ENCODE peak calls at places on chromosomes 16 and 17, in six cellular contexts. B, Z, X, P, Y and S are unnamed samples.

GRCh38 chr17:68600123-68600880 is 865 bp downstream of the FAM20A start:
- DNase-seq in Z (no peak), P (no peak), Y (peak; percentile 76), B (peak; percentile 67), X (peak; percentile 39), S (no peak)

GRCh38 chr17:42408076-42408475 is 15.0 kb downstream of the CAVIN1 start:
- DNase-seq in X (no peak), B (no peak), P (no peak), Z (no peak), Y (peak; percentile 80), S (no peak)

GRCh38 chr17:17122781-17123483 is 80.7 kb downstream of the MPRIP start:
- DNase-seq in Y (no peak), B (no peak), P (no peak), X (no peak), Z (no peak), S (no peak)

GRCh38 chr17:65750166-65750565 is 188.7 kb upstream of the AXIN2 start:
- DNase-seq in B (no peak), P (no peak), Y (no peak), X (no peak), Z (no peak), S (no peak)

GRCh38 chr17:30273373-30273772 is 18.4 kb downstream of the BLMH start:
- DNase-seq in P (no peak), Y (no peak), B (no peak), Z (no peak), X (no peak), S (no peak)

GRCh38 chr17:67379251-67379630 is 2.2 kb downstream of the PITPNC1 start:
- DNase-seq in B (no peak), P (no peak), Y (no peak), Z (no peak), X (no peak), S (no peak)

GRCh38 chr16:89845417-89845816 is 17.1 kb downstream of the SPIRE2 start:
- DNase-seq in Y (no peak), B (no peak), X (no peak), Z (no peak), P (no peak), S (no peak)

GRCh38 chr16:3999479-3999868 is 116.8 kb downstream of the ADCY9 start:
- DNase-seq in P (peak; percentile 31), B (peak; percentile 56), X (no peak), Y (no peak), Z (no peak), S (peak; percentile 82)

GRCh38 chr17:76537578-76538280 is at the start of gene CYGB:
- DNase-seq in B (no peak), X (no peak), Y (peak; percentile 70), P (no peak), Z (no peak), S (no peak)

GRCh38 chr16:74297296-74297665 is 667 bp downstream of the PSMD7 start:
- DNase-seq in Y (no peak), X (no peak), P (no peak), B (no peak), Z (peak; percentile 46), S (no peak)

GRCh38 chr16:73746554-73746953 is 550.1 kb upstream of the PSMD7 start:
- DNase-seq in Y (no peak), Z (no peak), X (no peak), B (no peak), P (no peak), S (no peak)

GRCh38 chr16:89052191-89052787 is 41.4 kb upstream of the ACSF3 start:
- DNase-seq in P (no peak), Z (no peak), Y (no peak), X (no peak), B (no peak), S (no peak)

GRCh38 chr16:79842197-79842596 is 241.7 kb upstream of the MAF start:
- DNase-seq in B (no peak), P (no peak), Y (no peak), X (no peak), Z (no peak), S (no peak)

GRCh38 chr17:29176500-29177351 is 3.5 kb downstream of the MYO18A start:
- DNase-seq in Y (peak; percentile 81), P (no peak), X (peak; percentile 81), B (peak; percentile 73), Z (peak; percentile 59), S (peak; percentile 84)

GRCh38 chr16:1433263-1433560 is 2.3 kb downstream of the PERCC1 start:
- DNase-seq in Y (no peak), X (no peak), B (no peak), P (no peak), Z (no peak), S (no peak)

GRCh38 chr17:9668532-9668931 is 23.2 kb downstream of the USP43 start:
- DNase-seq in P (no peak), B (no peak), Z (no peak), X (no peak), Y (no peak), S (no peak)

GRCh38 chr17:69431835-69432234 is 17.3 kb downstream of the MAP2K6 start:
- DNase-seq in P (no peak), X (no peak), Y (no peak), Z (no peak), B (no peak), S (no peak)

GRCh38 chr16:50841081-50841886 is 99.4 kb downstream of the CYLD start:
- DNase-seq in Y (no peak), X (no peak), Z (no peak), B (no peak), P (no peak), S (no peak)

GRCh38 chr16:79006762-79007161 is 593.8 kb downstream of the MAF start:
- DNase-seq in X (no peak), B (no peak), Y (no peak), Z (no peak), P (no peak), S (no peak)

GRCh38 chr17:50972579-50972978 is 106.4 kb upstream of the TOB1 start:
- DNase-seq in Z (no peak), P (no peak), B (no peak), X (no peak), Y (no peak), S (no peak)

GRCh38 chr16:50469744-50470301 is 78.4 kb upstream of the NKD1 start:
- DNase-seq in B (no peak), Y (peak; percentile 75), P (no peak), X (no peak), Z (no peak), S (no peak)

GRCh38 chr17:37182786-37183185 is 193.0 kb upstream of the C17orf78 start:
- DNase-seq in X (no peak), Z (no peak), P (no peak), B (no peak), Y (no peak), S (no peak)

GRCh38 chr17:31202968-31203367 is 94.1 kb downstream of the OMG start:
- DNase-seq in P (no peak), B (peak; percentile 61), X (no peak), Y (no peak), Z (no peak), S (no peak)

GRCh38 chr16:84804326-84804725 is 15.5 kb upstream of the CRISPLD2 start:
- DNase-seq in X (no peak), Y (no peak), Z (no peak), B (no peak), P (no peak), S (no peak)

GRCh38 chr17:31155208-31155810 is 60.5 kb downstream of the NF1 start:
- DNase-seq in Y (no peak), P (no peak), X (no peak), Z (no peak), B (no peak), S (no peak)

GRCh38 chr17:64278614-64279013 is 15.6 kb upstream of the TEX2 start:
- DNase-seq in B (no peak), Z (peak; percentile 34), P (no peak), Y (no peak), X (no peak), S (no peak)

GRCh38 chr16:56617212-56618085 is 8.1 kb upstream of the MT1E start:
- DNase-seq in B (peak; percentile 79), Z (peak; percentile 84), Y (peak; percentile 87), X (no peak), P (no peak), S (peak; percentile 92)

GRCh38 chr17:43871947-43872690 is 25.1 kb downstream of the CD300LG start:
- DNase-seq in Y (no peak), P (no peak), Z (no peak), X (no peak), B (no peak), S (no peak)

GRCh38 chr17:17453088-17453487 is 23.7 kb upstream of the MED9 start:
- DNase-seq in P (no peak), Z (no peak), B (no peak), X (no peak), Y (no peak), S (no peak)

GRCh38 chr16:72029567-72030271 is 21.2 kb downstream of the DHODH start:
- DNase-seq in P (no peak), X (no peak), Y (no peak), Z (no peak), B (no peak), S (no peak)

GRCh38 chr17:40111221-40112128 is 10.3 kb upstream of the MSL1 start:
- DNase-seq in X (peak; percentile 64), Z (peak; percentile 95), B (peak; percentile 89), Y (peak; percentile 93), P (no peak), S (peak; percentile 99)

GRCh38 chr17:5097101-5097834 is 14.4 kb downstream of the ZNF232 start:
- DNase-seq in X (no peak), P (no peak), Z (no peak), Y (no peak), B (no peak), S (peak; percentile 82)

GRCh38 chr17:77724876-77725615 is 233.5 kb upstream of the TNRC6C start:
- DNase-seq in B (no peak), P (no peak), Y (no peak), Z (no peak), X (no peak), S (no peak)

GRCh38 chr16:76207270-76207669 is 69.9 kb upstream of the CNTNAP4 start:
- DNase-seq in B (no peak), Y (no peak), X (no peak), Z (no peak), P (no peak), S (no peak)

GRCh38 chr17:4472281-4472680 is 26.4 kb upstream of the SPNS2 start:
- DNase-seq in P (no peak), X (no peak), B (no peak), Y (no peak), Z (no peak), S (no peak)

GRCh38 chr17:71502443-71502842 is 618.4 kb upstream of the SOX9 start:
- DNase-seq in X (no peak), B (no peak), Z (no peak), P (no peak), Y (no peak), S (no peak)

GRCh38 chr17:7262192-7263070 is at the start of gene CLDN7:
- DNase-seq in P (no peak), X (no peak), Y (no peak), B (peak; percentile 89), Z (no peak), S (no peak)

GRCh38 chr16:79218358-79218757 is 382.2 kb downstream of the MAF start:
- DNase-seq in Y (no peak), P (no peak), B (no peak), X (no peak), Z (no peak), S (no peak)